ENCODE peak calls at places on chromosomes 1 and 21, in eight cellular contexts. One of them, this sample, is unnamed.
A peak's percentile ranks its signal among the peaks of the same experiment; 100 is the strongest.

GRCh38 chr1:236326432-236326831 is 44.7 kb upstream of the ERO1B start:
- DNase-seq in nephron progenitor cell: no peak
- DNase-seq in HFFc6: no peak
- DNase-seq in foreskin fibroblast: no peak
- DNase-seq in suprapubic skin: no peak
- DNase-seq in neural crest cell: no peak
- DNase-seq in dorsolateral prefrontal cortex: no peak
- DNase-seq in activated CD8-positive, alpha-beta T cell treated with anti-CD3 and anti-CD28 coated beads for 36 hours: no peak
- DNase-seq in this sample: no peak

GRCh38 chr21:32240708-32241433 is 38.0 kb downstream of the MIS18A start:
- DNase-seq in neural crest cell: no peak
- DNase-seq in dorsolateral prefrontal cortex: no peak
- DNase-seq in activated CD8-positive, alpha-beta T cell treated with anti-CD3 and anti-CD28 coated beads for 36 hours: no peak
- DNase-seq in HFFc6: no peak
- DNase-seq in suprapubic skin: no peak
- DNase-seq in foreskin fibroblast: no peak
- DNase-seq in nephron progenitor cell: no peak
- DNase-seq in this sample: no peak

GRCh38 chr1:44565265-44565750 is 109.0 kb downstream of the TMEM53 start:
- DNase-seq in activated CD8-positive, alpha-beta T cell treated with anti-CD3 and anti-CD28 coated beads for 36 hours: no peak
- DNase-seq in HFFc6: no peak
- DNase-seq in neural crest cell: no peak
- DNase-seq in foreskin fibroblast: no peak
- DNase-seq in nephron progenitor cell: no peak
- DNase-seq in suprapubic skin: no peak
- DNase-seq in dorsolateral prefrontal cortex: no peak
- DNase-seq in this sample: no peak

GRCh38 chr1:22853651-22854185 is 118.9 kb downstream of the LACTBL1 start:
- DNase-seq in HFFc6: no peak
- DNase-seq in foreskin fibroblast: no peak
- DNase-seq in activated CD8-positive, alpha-beta T cell treated with anti-CD3 and anti-CD28 coated beads for 36 hours: no peak
- DNase-seq in dorsolateral prefrontal cortex: no peak
- DNase-seq in suprapubic skin: no peak
- DNase-seq in nephron progenitor cell: no peak
- DNase-seq in neural crest cell: no peak
- DNase-seq in this sample: no peak

GRCh38 chr1:7234471-7234755 is 449.2 kb downstream of the CAMTA1 start:
- DNase-seq in HFFc6: no peak
- DNase-seq in neural crest cell: no peak
- DNase-seq in suprapubic skin: no peak
- DNase-seq in activated CD8-positive, alpha-beta T cell treated with anti-CD3 and anti-CD28 coated beads for 36 hours: no peak
- DNase-seq in dorsolateral prefrontal cortex: no peak
- DNase-seq in foreskin fibroblast: no peak
- DNase-seq in nephron progenitor cell: no peak
- DNase-seq in this sample: no peak

GRCh38 chr1:210687582-210688279 is 359.0 kb downstream of the HHAT start:
- DNase-seq in dorsolateral prefrontal cortex: peak; percentile 72
- DNase-seq in nephron progenitor cell: no peak
- DNase-seq in neural crest cell: no peak
- DNase-seq in suprapubic skin: no peak
- DNase-seq in activated CD8-positive, alpha-beta T cell treated with anti-CD3 and anti-CD28 coated beads for 36 hours: no peak
- DNase-seq in HFFc6: peak; percentile 69
- DNase-seq in foreskin fibroblast: no peak
- DNase-seq in this sample: no peak

GRCh38 chr1:228424685-228425660 is 8.3 kb upstream of the TRIM17 start:
- DNase-seq in neural crest cell: no peak
- DNase-seq in HFFc6: no peak
- DNase-seq in dorsolateral prefrontal cortex: no peak
- DNase-seq in suprapubic skin: no peak
- DNase-seq in foreskin fibroblast: no peak
- DNase-seq in activated CD8-positive, alpha-beta T cell treated with anti-CD3 and anti-CD28 coated beads for 36 hours: no peak
- DNase-seq in nephron progenitor cell: no peak
- DNase-seq in this sample: no peak

GRCh38 chr21:45988366-45989347 is 7.1 kb downstream of the COL6A1 start:
- DNase-seq in suprapubic skin: peak; percentile 32
- DNase-seq in activated CD8-positive, alpha-beta T cell treated with anti-CD3 and anti-CD28 coated beads for 36 hours: peak; percentile 0
- DNase-seq in foreskin fibroblast: no peak
- DNase-seq in neural crest cell: no peak
- DNase-seq in HFFc6: no peak
- DNase-seq in dorsolateral prefrontal cortex: no peak
- DNase-seq in nephron progenitor cell: peak; percentile 2
- DNase-seq in this sample: peak; percentile 65

GRCh38 chr1:220281159-220281574 is 8.9 kb upstream of the RAB3GAP2 start:
- DNase-seq in activated CD8-positive, alpha-beta T cell treated with anti-CD3 and anti-CD28 coated beads for 36 hours: no peak
- DNase-seq in dorsolateral prefrontal cortex: no peak
- DNase-seq in suprapubic skin: no peak
- DNase-seq in HFFc6: peak; percentile 50
- DNase-seq in foreskin fibroblast: peak; percentile 13
- DNase-seq in nephron progenitor cell: no peak
- DNase-seq in neural crest cell: no peak
- DNase-seq in this sample: no peak

GRCh38 chr1:189619682-189620332 is 857.9 kb downstream of the BRINP3 start:
- DNase-seq in HFFc6: peak; percentile 0
- DNase-seq in suprapubic skin: no peak
- DNase-seq in dorsolateral prefrontal cortex: no peak
- DNase-seq in activated CD8-positive, alpha-beta T cell treated with anti-CD3 and anti-CD28 coated beads for 36 hours: no peak
- DNase-seq in neural crest cell: no peak
- DNase-seq in nephron progenitor cell: no peak
- DNase-seq in foreskin fibroblast: peak; percentile 65
- DNase-seq in this sample: no peak

GRCh38 chr1:34978926-34979325 is 6.2 kb downstream of the TMEM35B start:
- DNase-seq in foreskin fibroblast: no peak
- DNase-seq in nephron progenitor cell: no peak
- DNase-seq in dorsolateral prefrontal cortex: no peak
- DNase-seq in HFFc6: no peak
- DNase-seq in activated CD8-positive, alpha-beta T cell treated with anti-CD3 and anti-CD28 coated beads for 36 hours: no peak
- DNase-seq in neural crest cell: no peak
- DNase-seq in suprapubic skin: no peak
- DNase-seq in this sample: no peak

GRCh38 chr1:227938911-227939790 is 8.6 kb downstream of the WNT9A start:
- DNase-seq in nephron progenitor cell: no peak
- DNase-seq in HFFc6: no peak
- DNase-seq in activated CD8-positive, alpha-beta T cell treated with anti-CD3 and anti-CD28 coated beads for 36 hours: no peak
- DNase-seq in dorsolateral prefrontal cortex: no peak
- DNase-seq in suprapubic skin: peak; percentile 59
- DNase-seq in neural crest cell: no peak
- DNase-seq in foreskin fibroblast: no peak
- DNase-seq in this sample: peak; percentile 79

GRCh38 chr1:230212405-230212936 is 145.4 kb downstream of the GALNT2 start:
- DNase-seq in foreskin fibroblast: no peak
- DNase-seq in nephron progenitor cell: no peak
- DNase-seq in HFFc6: no peak
- DNase-seq in dorsolateral prefrontal cortex: no peak
- DNase-seq in neural crest cell: no peak
- DNase-seq in activated CD8-positive, alpha-beta T cell treated with anti-CD3 and anti-CD28 coated beads for 36 hours: peak; percentile 21
- DNase-seq in suprapubic skin: no peak
- DNase-seq in this sample: no peak

GRCh38 chr1:1090424-1091343 is 16.6 kb upstream of the RNF223 start:
- DNase-seq in suprapubic skin: no peak
- DNase-seq in HFFc6: no peak
- DNase-seq in activated CD8-positive, alpha-beta T cell treated with anti-CD3 and anti-CD28 coated beads for 36 hours: no peak
- DNase-seq in dorsolateral prefrontal cortex: no peak
- DNase-seq in foreskin fibroblast: no peak
- DNase-seq in neural crest cell: no peak
- DNase-seq in nephron progenitor cell: no peak
- DNase-seq in this sample: peak; percentile 90

GRCh38 chr1:235341334-235341733 is 13.0 kb downstream of the GGPS1 start:
- DNase-seq in activated CD8-positive, alpha-beta T cell treated with anti-CD3 and anti-CD28 coated beads for 36 hours: no peak
- DNase-seq in neural crest cell: no peak
- DNase-seq in dorsolateral prefrontal cortex: no peak
- DNase-seq in HFFc6: no peak
- DNase-seq in suprapubic skin: no peak
- DNase-seq in foreskin fibroblast: no peak
- DNase-seq in nephron progenitor cell: no peak
- DNase-seq in this sample: no peak

GRCh38 chr1:220321758-220322157 is 49.5 kb upstream of the RAB3GAP2 start:
- DNase-seq in HFFc6: no peak
- DNase-seq in nephron progenitor cell: no peak
- DNase-seq in dorsolateral prefrontal cortex: no peak
- DNase-seq in activated CD8-positive, alpha-beta T cell treated with anti-CD3 and anti-CD28 coated beads for 36 hours: no peak
- DNase-seq in suprapubic skin: no peak
- DNase-seq in foreskin fibroblast: no peak
- DNase-seq in neural crest cell: no peak
- DNase-seq in this sample: no peak

GRCh38 chr1:16077430-16078245 is 4.2 kb upstream of the FAM131C start:
- DNase-seq in activated CD8-positive, alpha-beta T cell treated with anti-CD3 and anti-CD28 coated beads for 36 hours: no peak
- DNase-seq in dorsolateral prefrontal cortex: no peak
- DNase-seq in foreskin fibroblast: no peak
- DNase-seq in neural crest cell: no peak
- DNase-seq in HFFc6: no peak
- DNase-seq in suprapubic skin: no peak
- DNase-seq in nephron progenitor cell: no peak
- DNase-seq in this sample: no peak

GRCh38 chr21:44755227-44755626 is 43.9 kb upstream of the TSPEAR start:
- DNase-seq in foreskin fibroblast: no peak
- DNase-seq in dorsolateral prefrontal cortex: no peak
- DNase-seq in nephron progenitor cell: no peak
- DNase-seq in neural crest cell: no peak
- DNase-seq in HFFc6: no peak
- DNase-seq in suprapubic skin: peak; percentile 22
- DNase-seq in activated CD8-positive, alpha-beta T cell treated with anti-CD3 and anti-CD28 coated beads for 36 hours: no peak
- DNase-seq in this sample: no peak

GRCh38 chr1:151282883-151283725 is 1.0 kb downstream of the ZNF687 start:
- DNase-seq in suprapubic skin: peak; percentile 84
- DNase-seq in neural crest cell: no peak
- DNase-seq in foreskin fibroblast: no peak
- DNase-seq in dorsolateral prefrontal cortex: no peak
- DNase-seq in activated CD8-positive, alpha-beta T cell treated with anti-CD3 and anti-CD28 coated beads for 36 hours: peak; percentile 43
- DNase-seq in HFFc6: no peak
- DNase-seq in nephron progenitor cell: peak; percentile 40
- DNase-seq in this sample: peak; percentile 92

GRCh38 chr1:151286619-151287340 is 4.7 kb downstream of the ZNF687 start:
- DNase-seq in nephron progenitor cell: no peak
- DNase-seq in HFFc6: no peak
- DNase-seq in activated CD8-positive, alpha-beta T cell treated with anti-CD3 and anti-CD28 coated beads for 36 hours: no peak
- DNase-seq in dorsolateral prefrontal cortex: no peak
- DNase-seq in foreskin fibroblast: no peak
- DNase-seq in neural crest cell: no peak
- DNase-seq in suprapubic skin: no peak
- DNase-seq in this sample: peak; percentile 65

GRCh38 chr1:151284013-151284577 is 2.0 kb downstream of the ZNF687 start:
- DNase-seq in dorsolateral prefrontal cortex: no peak
- DNase-seq in activated CD8-positive, alpha-beta T cell treated with anti-CD3 and anti-CD28 coated beads for 36 hours: no peak
- DNase-seq in neural crest cell: no peak
- DNase-seq in nephron progenitor cell: no peak
- DNase-seq in foreskin fibroblast: no peak
- DNase-seq in suprapubic skin: no peak
- DNase-seq in HFFc6: no peak
- DNase-seq in this sample: no peak

GRCh38 chr1:151281225-151281968 is 702 bp upstream of the ZNF687 start:
- DNase-seq in neural crest cell: peak; percentile 97
- DNase-seq in dorsolateral prefrontal cortex: peak; percentile 94
- DNase-seq in nephron progenitor cell: peak; percentile 94
- DNase-seq in foreskin fibroblast: peak; percentile 97
- DNase-seq in activated CD8-positive, alpha-beta T cell treated with anti-CD3 and anti-CD28 coated beads for 36 hours: peak; percentile 97
- DNase-seq in HFFc6: peak; percentile 92
- DNase-seq in suprapubic skin: peak; percentile 98
- DNase-seq in this sample: no peak

DNA sequence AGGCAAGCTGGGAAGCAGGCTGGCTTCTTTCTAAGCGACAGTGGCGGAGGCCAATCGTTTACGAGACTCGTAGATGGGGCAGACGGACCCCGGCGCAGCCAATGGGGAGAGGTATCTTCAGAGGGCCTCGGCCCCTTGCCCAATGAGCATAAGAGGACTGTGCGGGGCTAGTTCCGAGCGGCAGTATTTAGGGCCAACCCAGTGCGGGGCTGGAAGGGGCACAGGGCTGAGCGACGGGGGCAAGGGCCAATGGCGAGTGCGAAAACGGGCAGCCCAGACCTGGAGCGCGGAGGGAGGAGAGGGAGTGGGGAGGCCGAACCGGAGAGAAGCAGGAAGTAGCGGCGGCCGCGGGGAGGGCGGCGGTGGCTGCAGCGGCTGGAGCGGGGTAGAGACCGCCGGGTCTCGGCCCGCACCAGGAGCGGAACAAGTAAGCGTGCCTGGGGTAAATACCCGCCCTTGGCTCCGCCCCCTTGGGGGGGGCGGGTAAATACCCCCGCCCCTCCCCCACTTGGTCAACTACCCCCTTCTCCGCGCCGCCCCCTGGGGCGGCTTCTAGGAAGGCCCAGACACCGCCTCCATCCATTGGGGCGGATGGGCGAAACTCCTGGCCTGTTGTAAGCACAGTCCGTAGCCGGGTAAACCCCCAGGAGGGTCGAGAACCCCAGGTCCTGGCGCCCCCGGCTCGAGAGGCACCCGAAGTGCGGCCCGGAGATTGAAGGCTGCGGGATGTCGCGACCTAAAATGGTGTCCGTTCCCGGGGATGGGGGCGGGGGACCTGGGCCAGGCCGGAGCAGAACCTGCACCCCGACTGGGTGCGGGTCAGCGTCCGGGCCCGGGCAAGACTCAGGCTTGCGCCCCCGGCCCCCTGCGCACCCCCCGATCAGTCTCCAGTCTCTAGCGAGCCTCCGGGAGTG is at the start of gene ZNF687:
- DNase-seq in foreskin fibroblast: peak; percentile 100
- DNase-seq in neural crest cell: peak; percentile 98
- DNase-seq in suprapubic skin: peak; percentile 100
- DNase-seq in activated CD8-positive, alpha-beta T cell treated with anti-CD3 and anti-CD28 coated beads for 36 hours: peak; percentile 100
- DNase-seq in nephron progenitor cell: peak; percentile 99
- DNase-seq in dorsolateral prefrontal cortex: peak; percentile 100
- DNase-seq in HFFc6: peak; percentile 100
- DNase-seq in this sample: peak; percentile 100
- TF ChIP-seq CTCF in foreskin fibroblast: no peak
- TF ChIP-seq CTCF in neural crest cell: no peak
- TF ChIP-seq CTCF in suprapubic skin: no peak
- TF ChIP-seq CTCF in activated CD8-positive, alpha-beta T cell treated with anti-CD3 and anti-CD28 coated beads for 36 hours: no peak
- TF ChIP-seq CTCF in nephron progenitor cell: no peak
- TF ChIP-seq CTCF in dorsolateral prefrontal cortex: no peak
- TF ChIP-seq CTCF in HFFc6: no peak
- TF ChIP-seq CTCF in this sample: no peak

GRCh38 chr1:109478806-109479205 is 4.9 kb upstream of the ATXN7L2 start:
- DNase-seq in activated CD8-positive, alpha-beta T cell treated with anti-CD3 and anti-CD28 coated beads for 36 hours: peak; percentile 57
- DNase-seq in nephron progenitor cell: peak; percentile 38
- DNase-seq in neural crest cell: no peak
- DNase-seq in HFFc6: no peak
- DNase-seq in dorsolateral prefrontal cortex: no peak
- DNase-seq in suprapubic skin: no peak
- DNase-seq in foreskin fibroblast: no peak
- DNase-seq in this sample: no peak
- TF ChIP-seq CTCF in activated CD8-positive, alpha-beta T cell treated with anti-CD3 and anti-CD28 coated beads for 36 hours: no peak
- TF ChIP-seq CTCF in nephron progenitor cell: no peak
- TF ChIP-seq CTCF in neural crest cell: no peak
- TF ChIP-seq CTCF in HFFc6: no peak
- TF ChIP-seq CTCF in dorsolateral prefrontal cortex: no peak
- TF ChIP-seq CTCF in suprapubic skin: no peak
- TF ChIP-seq CTCF in foreskin fibroblast: no peak
- TF ChIP-seq CTCF in this sample: no peak

GRCh38 chr1:2628191-2628932 is 4.5 kb downstream of the MMEL1 start:
- DNase-seq in HFFc6: no peak
- DNase-seq in dorsolateral prefrontal cortex: no peak
- DNase-seq in suprapubic skin: no peak
- DNase-seq in foreskin fibroblast: no peak
- DNase-seq in activated CD8-positive, alpha-beta T cell treated with anti-CD3 and anti-CD28 coated beads for 36 hours: no peak
- DNase-seq in nephron progenitor cell: peak; percentile 44
- DNase-seq in neural crest cell: no peak
- DNase-seq in this sample: no peak
- TF ChIP-seq CTCF in HFFc6: no peak
- TF ChIP-seq CTCF in dorsolateral prefrontal cortex: no peak
- TF ChIP-seq CTCF in suprapubic skin: no peak
- TF ChIP-seq CTCF in foreskin fibroblast: no peak
- TF ChIP-seq CTCF in activated CD8-positive, alpha-beta T cell treated with anti-CD3 and anti-CD28 coated beads for 36 hours: no peak
- TF ChIP-seq CTCF in nephron progenitor cell: no peak
- TF ChIP-seq CTCF in neural crest cell: no peak
- TF ChIP-seq CTCF in this sample: no peak

GRCh38 chr1:65334081-65334480 is 24.7 kb downstream of the DNAJC6 start:
- DNase-seq in activated CD8-positive, alpha-beta T cell treated with anti-CD3 and anti-CD28 coated beads for 36 hours: no peak
- DNase-seq in foreskin fibroblast: no peak
- DNase-seq in dorsolateral prefrontal cortex: no peak
- DNase-seq in HFFc6: no peak
- DNase-seq in neural crest cell: no peak
- DNase-seq in suprapubic skin: no peak
- DNase-seq in nephron progenitor cell: no peak
- DNase-seq in this sample: no peak
- TF ChIP-seq CTCF in activated CD8-positive, alpha-beta T cell treated with anti-CD3 and anti-CD28 coated beads for 36 hours: no peak
- TF ChIP-seq CTCF in foreskin fibroblast: no peak
- TF ChIP-seq CTCF in dorsolateral prefrontal cortex: no peak
- TF ChIP-seq CTCF in HFFc6: no peak
- TF ChIP-seq CTCF in neural crest cell: no peak
- TF ChIP-seq CTCF in suprapubic skin: no peak
- TF ChIP-seq CTCF in nephron progenitor cell: no peak
- TF ChIP-seq CTCF in this sample: no peak

This sample was measured in chondrocyte.